ENCODE peak calls at places on chromosomes 3 and 15, in four cellular contexts. R, Y, N and D are unnamed samples.

GRCh38 chr3:33722186-33722585 is 4.1 kb upstream of the CLASP2 start:
- DNase-seq in R (no peak), Y (no peak), N (no peak), D (no peak)

GRCh38 chr15:53693729-53694533 is 65.5 kb downstream of the WDR72 start:
- DNase-seq in R (no peak), Y (no peak), N (no peak), D (no peak)

GRCh38 chr3:129469026-129469425 is 29.0 kb downstream of the IFT122 start:
- DNase-seq in R (no peak), Y (no peak), N (no peak), D (no peak)

GRCh38 chr3:153977148-153977547 is 144.0 kb upstream of the ARHGEF26 start:
- DNase-seq in R (no peak), Y (no peak), N (no peak), D (no peak)

GRCh38 chr3:54374214-54374855 is 252.0 kb downstream of the CACNA2D3 start:
- DNase-seq in R (peak), Y (peak), N (peak), D (peak)

GRCh38 chr3:15512173-15512572 is 9.3 kb downstream of the COLQ start:
- DNase-seq in R (no peak), Y (no peak), N (no peak), D (no peak)

GRCh38 chr3:141266797-141267555 is 35.4 kb downstream of the PXYLP1 start:
- DNase-seq in R (no peak), Y (no peak), N (no peak), D (no peak)

GRCh38 chr3:141372656-141373055 is 4.4 kb downstream of the ZBTB38 start:
- DNase-seq in R (no peak), Y (no peak), N (no peak), D (no peak)

GRCh38 chr3:96213393-96213792 is 601.0 kb upstream of the EPHA6 start:
- DNase-seq in R (no peak), Y (no peak), N (no peak), D (no peak)

GRCh38 chr15:67935244-67935643 is 95.4 kb upstream of the RNU6-1 start:
- DNase-seq in R (no peak), Y (no peak), N (no peak), D (no peak)

GRCh38 chr15:97993310-97993738 is 32.8 kb downstream of the ARRDC4 start:
- DNase-seq in R (no peak), Y (no peak), N (peak), D (no peak)

GRCh38 chr3:183210862-183211341 is 42.2 kb upstream of the B3GNT5 start:
- DNase-seq in R (no peak), Y (no peak), N (no peak), D (no peak)

DNA sequence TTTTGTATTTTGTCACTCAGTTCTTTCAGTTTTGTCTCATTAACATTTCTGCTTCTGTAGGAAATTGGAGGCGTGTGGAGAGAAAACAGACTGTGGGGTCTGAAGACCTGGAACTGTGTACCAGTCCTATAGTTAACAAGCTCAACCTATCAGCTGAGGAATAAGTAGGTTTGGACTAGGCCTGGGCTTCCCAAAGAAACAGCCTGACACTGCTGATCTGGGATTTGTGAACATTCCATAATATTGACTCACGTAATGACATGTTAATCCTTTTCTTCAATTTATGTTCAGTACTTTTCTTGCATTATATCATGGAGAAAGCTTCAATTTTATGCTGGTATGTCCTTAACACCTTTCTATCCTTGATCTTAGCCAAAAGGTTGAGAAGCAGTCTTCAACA is 181.6 kb upstream of the RORA start:
- DNase-seq in R (no peak), Y (no peak), N (no peak), D (no peak)
- TF ChIP-seq ELF4 in R (no peak), Y (no peak), N (no peak), D (no peak)

GRCh38 chr3:170500995-170501394 is 82.3 kb downstream of the CLDN11 start:
- DNase-seq in R (no peak), Y (no peak), N (no peak), D (no peak)
- TF ChIP-seq ELF4 in R (no peak), Y (no peak), N (no peak), D (no peak)

GRCh38 chr3:13111173-13111873 is 38.1 kb upstream of the IQSEC1 start:
- DNase-seq in R (no peak), Y (no peak), N (no peak), D (no peak)
- TF ChIP-seq ELF4 in R (no peak), Y (no peak), N (no peak), D (no peak)

DNA sequence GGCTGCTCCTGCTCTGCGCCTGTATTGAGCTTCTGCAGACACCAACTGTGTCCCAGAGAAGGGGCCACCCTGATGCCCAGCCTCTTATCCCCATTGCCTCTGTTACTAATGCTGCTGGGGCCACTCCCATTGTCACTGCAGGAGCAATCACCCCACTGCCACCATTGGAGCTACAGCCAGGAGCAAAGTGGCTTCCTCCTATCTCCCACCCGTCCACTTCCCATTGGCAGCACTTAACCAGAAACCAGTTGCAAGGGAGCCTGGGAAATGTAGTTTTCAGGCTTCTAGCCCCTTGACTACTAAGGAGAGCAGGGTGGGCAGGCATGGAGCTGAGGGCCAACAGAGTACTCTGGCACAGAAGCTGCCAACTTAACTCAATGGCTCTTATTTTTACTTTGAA is 55.9 kb upstream of the KLF13 start:
- DNase-seq in R (peak), Y (no peak), N (peak), D (no peak)
- TF ChIP-seq ELF4 in R (no peak), Y (no peak), N (no peak), D (no peak)

DNA sequence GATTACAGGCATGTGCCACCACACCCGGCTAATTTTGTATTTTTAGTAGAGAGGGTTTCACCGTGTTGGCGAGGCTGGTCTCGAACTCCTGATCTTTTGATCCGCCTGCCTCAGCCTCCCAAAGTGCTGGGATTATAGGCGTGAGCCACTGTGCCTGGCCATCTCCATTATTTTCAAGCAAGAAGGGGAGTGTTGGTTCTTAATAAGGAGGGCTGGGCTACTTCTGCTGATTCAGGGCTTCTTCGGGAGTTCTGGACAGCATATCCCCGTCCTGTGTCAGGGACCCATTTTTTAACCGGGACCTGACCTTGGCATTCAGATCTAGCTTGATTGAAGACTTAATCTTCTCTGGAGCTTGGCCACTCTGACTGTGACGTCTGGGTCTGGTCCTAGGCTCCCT is 74.1 kb upstream of the SYN2 start:
- DNase-seq in R (no peak), Y (no peak), N (no peak), D (no peak)
- TF ChIP-seq ELF4 in R (no peak), Y (no peak), N (no peak), D (no peak)

GRCh38 chr15:50262533-50262932 is 3.0 kb downstream of the HDC start:
- DNase-seq in R (no peak), Y (no peak), N (no peak), D (no peak)
- TF ChIP-seq ELF4 in R (no peak), Y (no peak), N (no peak), D (no peak)